ENCODE peak calls at places on chromosomes 3 and 15, in seven cellular contexts. G, Z, E, L, F, D and B are unnamed samples.
A peak's percentile ranks its signal among the peaks of the same experiment; 100 is the strongest.

GRCh38 chr3:148604270-148605085 is 93.2 kb upstream of the AGTR1 start:
- DNase-seq in Z (no peak), G (no peak), L (no peak), F (peak; percentile 2), E (peak; percentile 14), D (no peak), B (no peak)

GRCh38 chr3:183560607-183561006 is 5.1 kb upstream of the KLHL6 start:
- DNase-seq in D (no peak), F (no peak), G (no peak), L (no peak), Z (no peak), E (no peak), B (peak; percentile 23)

GRCh38 chr3:108847187-108847586 is 24.6 kb downstream of the TRAT1 start:
- DNase-seq in Z (no peak), F (no peak), D (no peak), L (no peak), E (no peak), G (no peak), B (no peak)

GRCh38 chr15:61243984-61244593 is 15.0 kb upstream of the RORA start:
- DNase-seq in E (no peak), Z (no peak), L (no peak), G (no peak), D (no peak), F (no peak), B (no peak)

GRCh38 chr3:157906627-157907026 is 199.6 kb downstream of the SHOX2 start:
- DNase-seq in Z (no peak), E (peak; percentile 67), D (no peak), L (no peak), G (no peak), F (peak; percentile 30), B (peak; percentile 58)

GRCh38 chr15:80823120-80823519 is 44.0 kb downstream of the CEMIP start:
- DNase-seq in F (no peak), L (no peak), E (no peak), D (no peak), Z (no peak), G (no peak), B (no peak)

GRCh38 chr15:101009176-101009575 is 90.0 kb downstream of the LRRK1 start:
- DNase-seq in F (no peak), Z (no peak), D (no peak), G (no peak), E (no peak), L (no peak), B (no peak)

GRCh38 chr15:68300115-68300940 is 22.8 kb downstream of the FEM1B start:
- DNase-seq in L (no peak), G (no peak), D (no peak), F (no peak), Z (no peak), E (no peak), B (no peak)

GRCh38 chr3:124829819-124830554 is 57.2 kb downstream of the ITGB5 start:
- DNase-seq in Z (peak; percentile 34), E (peak; percentile 49), D (no peak), L (no peak), G (no peak), F (no peak), B (no peak)

GRCh38 chr15:70569139-70569717 is 194.1 kb downstream of the UACA start:
- DNase-seq in D (peak; percentile 18), G (no peak), E (peak; percentile 52), L (no peak), F (peak; percentile 83), Z (no peak), B (peak; percentile 60)

GRCh38 chr3:188169826-188170455 is 16.0 kb downstream of the LPP start:
- DNase-seq in F (no peak), D (peak; percentile 77), Z (peak; percentile 77), E (peak; percentile 35), G (no peak), L (no peak), B (no peak)

GRCh38 chr3:25372167-25372566 is 55.9 kb upstream of the RARB start:
- DNase-seq in L (no peak), Z (no peak), E (peak; percentile 51), D (no peak), G (no peak), F (no peak), B (no peak)

GRCh38 chr15:65904301-65904700 is 35.0 kb downstream of the RAB11A start:
- DNase-seq in G (no peak), E (no peak), Z (no peak), L (no peak), F (no peak), D (no peak), B (no peak)